ENCODE peak calls at places on chromosome 4, in nine cellular contexts. H, B, S, G, O, P, U, W and F are unnamed samples.
A peak's percentile ranks its signal among the peaks of the same experiment; 100 is the strongest.

GRCh38 chr4:51923343-51923742 is 80.4 kb downstream of the DCUN1D4 start:
- DNase-seq in U (no peak), O (no peak), P (no peak), S (no peak), B (no peak), G (no peak), W (no peak), H (no peak), F (no peak)

GRCh38 chr4:54006755-54007154 is 57.6 kb downstream of the CHIC2 start:
- DNase-seq in B (no peak), O (no peak), W (no peak), U (no peak), G (no peak), H (no peak), P (no peak), S (no peak), F (no peak)

GRCh38 chr4:91340843-91341242 is 962.9 kb upstream of the GRID2 start:
- DNase-seq in P (no peak), H (no peak), W (no peak), O (no peak), G (no peak), B (no peak), S (no peak), U (no peak), F (no peak)

GRCh38 chr4:142824368-142824767 is 21.7 kb downstream of the INPP4B start:
- DNase-seq in O (no peak), S (no peak), H (no peak), W (no peak), P (no peak), U (no peak), G (no peak), B (no peak), F (no peak)

GRCh38 chr4:74942918-74943253 is 10.0 kb downstream of the PARM1 start:
- DNase-seq in W (no peak), S (no peak), B (no peak), G (no peak), P (no peak), O (no peak), U (no peak), H (no peak), F (no peak)

GRCh38 chr4:24211821-24212220 is 322.0 kb upstream of the PPARGC1A start:
- DNase-seq in W (peak; percentile 6), O (no peak), B (no peak), S (no peak), H (no peak), G (no peak), P (no peak), U (no peak), F (no peak)

GRCh38 chr4:101367201-101367600 is 19.9 kb upstream of the PPP3CA start:
- DNase-seq in S (no peak), W (no peak), P (no peak), H (no peak), U (no peak), B (no peak), G (peak; percentile 74), O (no peak), F (no peak)

GRCh38 chr4:3514806-3515421 is 17.3 kb downstream of the LRPAP1 start:
- DNase-seq in G (no peak), O (no peak), W (no peak), B (no peak), H (no peak), U (peak; percentile 53), P (no peak), S (no peak), F (no peak)

GRCh38 chr4:128821151-128821550 is 11.7 kb downstream of the JADE1 start:
- DNase-seq in G (peak; percentile 69), B (no peak), W (no peak), P (no peak), S (no peak), U (no peak), O (no peak), H (no peak), F (no peak)

GRCh38 chr4:156884183-156884582 is 87.4 kb downstream of the PDGFC start:
- DNase-seq in P (no peak), H (no peak), O (no peak), W (no peak), G (peak; percentile 84), B (no peak), U (no peak), S (no peak), F (no peak)

GRCh38 chr4:51842167-51842553 is 793 bp upstream of the DCUN1D4 start:
- DNase-seq in H (no peak), G (peak; percentile 58), O (no peak), S (no peak), B (no peak), U (peak; percentile 31), W (peak; percentile 32), P (no peak), F (no peak)